ENCODE peak calls at places on chromosomes 7 and 10, in ten cellular contexts. One of them, this sample, is unnamed.

GRCh38 chr7:1767524-1767923 is 97.4 kb downstream of the ELFN1 start:
- DNase-seq in GM12865: no peak
- DNase-seq in lung microvascular endothelial cell: no peak
- DNase-seq in HT-29: no peak
- DNase-seq in amygdala: no peak
- DNase-seq in ELF-1: no peak
- DNase-seq in RWPE1: no peak
- DNase-seq in pancreas: no peak
- DNase-seq in effector CD4-positive, alpha-beta T cell: no peak
- DNase-seq in NCI-H446: no peak
- DNase-seq in this sample: no peak

GRCh38 chr7:107007004-107007891 is 37.3 kb upstream of the PRKAR2B start:
- DNase-seq in lung microvascular endothelial cell: no peak
- DNase-seq in HT-29: no peak
- DNase-seq in ELF-1: no peak
- DNase-seq in RWPE1: no peak
- DNase-seq in GM12865: no peak
- DNase-seq in effector CD4-positive, alpha-beta T cell: no peak
- DNase-seq in amygdala: no peak
- DNase-seq in NCI-H446: no peak
- DNase-seq in pancreas: no peak
- DNase-seq in this sample: no peak

GRCh38 chr10:71302874-71303568 is 16.0 kb upstream of the SLC29A3 start:
- DNase-seq in lung microvascular endothelial cell: peak
- DNase-seq in amygdala: no peak
- DNase-seq in pancreas: no peak
- DNase-seq in effector CD4-positive, alpha-beta T cell: no peak
- DNase-seq in HT-29: peak
- DNase-seq in GM12865: peak
- DNase-seq in ELF-1: no peak
- DNase-seq in NCI-H446: peak
- DNase-seq in RWPE1: peak
- DNase-seq in this sample: no peak

GRCh38 chr7:70595741-70596574 is 536.0 kb upstream of the GALNT17 start:
- DNase-seq in lung microvascular endothelial cell: no peak
- DNase-seq in GM12865: peak
- DNase-seq in NCI-H446: no peak
- DNase-seq in HT-29: peak
- DNase-seq in RWPE1: no peak
- DNase-seq in pancreas: no peak
- DNase-seq in ELF-1: peak
- DNase-seq in effector CD4-positive, alpha-beta T cell: no peak
- DNase-seq in amygdala: no peak
- DNase-seq in this sample: no peak

GRCh38 chr7:32958046-32959025 is 1.1 kb downstream of the FKBP9 start:
- DNase-seq in effector CD4-positive, alpha-beta T cell: no peak
- DNase-seq in HT-29: peak
- DNase-seq in GM12865: no peak
- DNase-seq in RWPE1: peak
- DNase-seq in NCI-H446: no peak
- DNase-seq in lung microvascular endothelial cell: peak
- DNase-seq in amygdala: no peak
- DNase-seq in pancreas: peak
- DNase-seq in ELF-1: peak
- DNase-seq in this sample: no peak

GRCh38 chr7:76364198-76364584 is 5.4 kb upstream of the YWHAG start:
- DNase-seq in RWPE1: peak
- DNase-seq in HT-29: no peak
- DNase-seq in lung microvascular endothelial cell: peak
- DNase-seq in GM12865: peak
- DNase-seq in NCI-H446: no peak
- DNase-seq in amygdala: no peak
- DNase-seq in pancreas: no peak
- DNase-seq in effector CD4-positive, alpha-beta T cell: no peak
- DNase-seq in ELF-1: no peak
- DNase-seq in this sample: no peak

GRCh38 chr10:86027346-86027745 is 339.2 kb downstream of the GRID1 start:
- DNase-seq in effector CD4-positive, alpha-beta T cell: no peak
- DNase-seq in GM12865: no peak
- DNase-seq in RWPE1: no peak
- DNase-seq in ELF-1: no peak
- DNase-seq in amygdala: no peak
- DNase-seq in HT-29: no peak
- DNase-seq in NCI-H446: no peak
- DNase-seq in lung microvascular endothelial cell: no peak
- DNase-seq in pancreas: no peak
- DNase-seq in this sample: no peak

GRCh38 chr10:132205650-132206376 is 19.1 kb downstream of the DPYSL4 start:
- DNase-seq in GM12865: no peak
- DNase-seq in lung microvascular endothelial cell: no peak
- DNase-seq in RWPE1: no peak
- DNase-seq in amygdala: no peak
- DNase-seq in ELF-1: no peak
- DNase-seq in pancreas: no peak
- DNase-seq in effector CD4-positive, alpha-beta T cell: no peak
- DNase-seq in HT-29: no peak
- DNase-seq in NCI-H446: no peak
- DNase-seq in this sample: no peak

GRCh38 chr10:31896972-31897384 is 31.7 kb downstream of the ARHGAP12 start:
- DNase-seq in lung microvascular endothelial cell: peak
- DNase-seq in GM12865: no peak
- DNase-seq in ELF-1: peak
- DNase-seq in effector CD4-positive, alpha-beta T cell: no peak
- DNase-seq in amygdala: no peak
- DNase-seq in NCI-H446: no peak
- DNase-seq in HT-29: no peak
- DNase-seq in pancreas: no peak
- DNase-seq in RWPE1: peak
- DNase-seq in this sample: no peak

GRCh38 chr7:116780521-116780920 is 81.9 kb upstream of the CAPZA2 start:
- DNase-seq in GM12865: no peak
- DNase-seq in RWPE1: no peak
- DNase-seq in lung microvascular endothelial cell: no peak
- DNase-seq in effector CD4-positive, alpha-beta T cell: no peak
- DNase-seq in amygdala: no peak
- DNase-seq in HT-29: no peak
- DNase-seq in NCI-H446: no peak
- DNase-seq in ELF-1: no peak
- DNase-seq in pancreas: peak
- DNase-seq in this sample: no peak

GRCh38 chr10:122216047-122216446 is 55.0 kb upstream of the BTBD16 start:
- DNase-seq in GM12865: no peak
- DNase-seq in HT-29: no peak
- DNase-seq in NCI-H446: no peak
- DNase-seq in ELF-1: no peak
- DNase-seq in pancreas: no peak
- DNase-seq in lung microvascular endothelial cell: no peak
- DNase-seq in effector CD4-positive, alpha-beta T cell: no peak
- DNase-seq in RWPE1: no peak
- DNase-seq in amygdala: no peak
- DNase-seq in this sample: no peak

GRCh38 chr7:101911800-101912705 is 94.6 kb downstream of the CUX1 start:
- DNase-seq in GM12865: no peak
- DNase-seq in NCI-H446: no peak
- DNase-seq in pancreas: no peak
- DNase-seq in HT-29: no peak
- DNase-seq in RWPE1: no peak
- DNase-seq in amygdala: no peak
- DNase-seq in effector CD4-positive, alpha-beta T cell: no peak
- DNase-seq in lung microvascular endothelial cell: no peak
- DNase-seq in ELF-1: no peak
- DNase-seq in this sample: no peak

GRCh38 chr7:135979674-135980660 is 2.8 kb upstream of the MTPN start:
- DNase-seq in GM12865: peak
- DNase-seq in ELF-1: no peak
- DNase-seq in amygdala: no peak
- DNase-seq in lung microvascular endothelial cell: peak
- DNase-seq in NCI-H446: no peak
- DNase-seq in pancreas: no peak
- DNase-seq in effector CD4-positive, alpha-beta T cell: no peak
- DNase-seq in RWPE1: no peak
- DNase-seq in HT-29: no peak
- DNase-seq in this sample: no peak

GRCh38 chr10:104582604-104582951 is 58.5 kb upstream of the SORCS3 start:
- DNase-seq in RWPE1: peak
- DNase-seq in pancreas: no peak
- DNase-seq in ELF-1: peak
- DNase-seq in GM12865: peak
- DNase-seq in HT-29: no peak
- DNase-seq in NCI-H446: no peak
- DNase-seq in effector CD4-positive, alpha-beta T cell: no peak
- DNase-seq in lung microvascular endothelial cell: no peak
- DNase-seq in amygdala: no peak
- DNase-seq in this sample: peak

GRCh38 chr10:125010362-125010761 is 68.4 kb downstream of the ZRANB1 start:
- DNase-seq in effector CD4-positive, alpha-beta T cell: no peak
- DNase-seq in RWPE1: no peak
- DNase-seq in ELF-1: no peak
- DNase-seq in pancreas: no peak
- DNase-seq in lung microvascular endothelial cell: no peak
- DNase-seq in GM12865: no peak
- DNase-seq in HT-29: no peak
- DNase-seq in NCI-H446: no peak
- DNase-seq in amygdala: no peak
- DNase-seq in this sample: no peak

GRCh38 chr7:69526570-69526969 is 71.7 kb upstream of the AUTS2 start:
- DNase-seq in HT-29: no peak
- DNase-seq in ELF-1: no peak
- DNase-seq in GM12865: no peak
- DNase-seq in pancreas: no peak
- DNase-seq in effector CD4-positive, alpha-beta T cell: no peak
- DNase-seq in RWPE1: no peak
- DNase-seq in NCI-H446: no peak
- DNase-seq in amygdala: no peak
- DNase-seq in lung microvascular endothelial cell: no peak
- DNase-seq in this sample: no peak

GRCh38 chr10:83983578-83984255 is 155.6 kb upstream of the GHITM start:
- DNase-seq in GM12865: peak
- DNase-seq in HT-29: peak
- DNase-seq in pancreas: no peak
- DNase-seq in effector CD4-positive, alpha-beta T cell: no peak
- DNase-seq in ELF-1: peak
- DNase-seq in lung microvascular endothelial cell: peak
- DNase-seq in NCI-H446: no peak
- DNase-seq in amygdala: no peak
- DNase-seq in RWPE1: peak
- DNase-seq in this sample: no peak

GRCh38 chr7:138460176-138460648 is at the start of gene TRIM24:
- DNase-seq in RWPE1: peak
- DNase-seq in pancreas: no peak
- DNase-seq in effector CD4-positive, alpha-beta T cell: peak
- DNase-seq in amygdala: no peak
- DNase-seq in ELF-1: no peak
- DNase-seq in NCI-H446: no peak
- DNase-seq in HT-29: no peak
- DNase-seq in GM12865: no peak
- DNase-seq in lung microvascular endothelial cell: no peak
- DNase-seq in this sample: no peak

GRCh38 chr7:18166002-18166401 is 138.4 kb upstream of the PRPS1L1 start:
- DNase-seq in HT-29: no peak
- DNase-seq in lung microvascular endothelial cell: no peak
- DNase-seq in amygdala: no peak
- DNase-seq in pancreas: no peak
- DNase-seq in RWPE1: no peak
- DNase-seq in effector CD4-positive, alpha-beta T cell: no peak
- DNase-seq in NCI-H446: no peak
- DNase-seq in ELF-1: no peak
- DNase-seq in GM12865: no peak
- DNase-seq in this sample: no peak

GRCh38 chr10:33501161-33501560 is 166.7 kb upstream of the NRP1 start:
- DNase-seq in amygdala: no peak
- DNase-seq in effector CD4-positive, alpha-beta T cell: no peak
- DNase-seq in RWPE1: no peak
- DNase-seq in NCI-H446: no peak
- DNase-seq in lung microvascular endothelial cell: no peak
- DNase-seq in pancreas: no peak
- DNase-seq in HT-29: no peak
- DNase-seq in GM12865: no peak
- DNase-seq in ELF-1: no peak
- DNase-seq in this sample: no peak

GRCh38 chr7:150973571-150974451 is 4.3 kb downstream of the KCNH2 start:
- DNase-seq in lung microvascular endothelial cell: no peak
- DNase-seq in RWPE1: no peak
- DNase-seq in NCI-H446: no peak
- DNase-seq in HT-29: peak
- DNase-seq in effector CD4-positive, alpha-beta T cell: no peak
- DNase-seq in amygdala: no peak
- DNase-seq in ELF-1: no peak
- DNase-seq in pancreas: no peak
- DNase-seq in GM12865: no peak
- DNase-seq in this sample: no peak

GRCh38 chr7:123647106-123647730 is 8.4 kb upstream of the LMOD2 start:
- DNase-seq in lung microvascular endothelial cell: no peak
- DNase-seq in GM12865: no peak
- DNase-seq in effector CD4-positive, alpha-beta T cell: no peak
- DNase-seq in HT-29: no peak
- DNase-seq in pancreas: no peak
- DNase-seq in amygdala: no peak
- DNase-seq in NCI-H446: no peak
- DNase-seq in ELF-1: no peak
- DNase-seq in RWPE1: no peak
- DNase-seq in this sample: no peak

GRCh38 chr10:102072867-102073527 is 7.8 kb downstream of the HPS6 start:
- DNase-seq in pancreas: peak
- DNase-seq in NCI-H446: peak
- DNase-seq in effector CD4-positive, alpha-beta T cell: peak
- DNase-seq in lung microvascular endothelial cell: peak
- DNase-seq in GM12865: peak
- DNase-seq in amygdala: no peak
- DNase-seq in ELF-1: peak
- DNase-seq in RWPE1: peak
- DNase-seq in HT-29: peak
- DNase-seq in this sample: no peak

GRCh38 chr7:91847881-91848599 is 32.5 kb downstream of the MTERF1 start:
- DNase-seq in ELF-1: no peak
- DNase-seq in RWPE1: no peak
- DNase-seq in GM12865: no peak
- DNase-seq in HT-29: no peak
- DNase-seq in lung microvascular endothelial cell: no peak
- DNase-seq in amygdala: no peak
- DNase-seq in NCI-H446: no peak
- DNase-seq in effector CD4-positive, alpha-beta T cell: no peak
- DNase-seq in pancreas: no peak
- DNase-seq in this sample: no peak

GRCh38 chr10:60828489-60828852 is 50.2 kb downstream of the CDK1 start:
- DNase-seq in NCI-H446: no peak
- DNase-seq in amygdala: no peak
- DNase-seq in ELF-1: no peak
- DNase-seq in GM12865: no peak
- DNase-seq in lung microvascular endothelial cell: peak
- DNase-seq in HT-29: no peak
- DNase-seq in pancreas: no peak
- DNase-seq in RWPE1: no peak
- DNase-seq in effector CD4-positive, alpha-beta T cell: no peak
- DNase-seq in this sample: no peak

GRCh38 chr7:96407427-96407826 is 85.5 kb upstream of the SLC25A13 start:
- DNase-seq in pancreas: no peak
- DNase-seq in NCI-H446: no peak
- DNase-seq in lung microvascular endothelial cell: peak
- DNase-seq in HT-29: no peak
- DNase-seq in RWPE1: no peak
- DNase-seq in amygdala: no peak
- DNase-seq in effector CD4-positive, alpha-beta T cell: no peak
- DNase-seq in ELF-1: no peak
- DNase-seq in GM12865: no peak
- DNase-seq in this sample: no peak

GRCh38 chr10:122504551-122504950 is 43.2 kb downstream of the HTRA1 start:
- DNase-seq in HT-29: no peak
- DNase-seq in GM12865: no peak
- DNase-seq in pancreas: peak
- DNase-seq in lung microvascular endothelial cell: peak
- DNase-seq in ELF-1: no peak
- DNase-seq in NCI-H446: peak
- DNase-seq in RWPE1: peak
- DNase-seq in amygdala: peak
- DNase-seq in effector CD4-positive, alpha-beta T cell: no peak
- DNase-seq in this sample: no peak

GRCh38 chr7:104767826-104768536 is 246.0 kb upstream of the KMT2E start:
- DNase-seq in pancreas: no peak
- DNase-seq in RWPE1: no peak
- DNase-seq in amygdala: no peak
- DNase-seq in HT-29: no peak
- DNase-seq in GM12865: no peak
- DNase-seq in ELF-1: no peak
- DNase-seq in effector CD4-positive, alpha-beta T cell: no peak
- DNase-seq in lung microvascular endothelial cell: no peak
- DNase-seq in NCI-H446: no peak
- DNase-seq in this sample: no peak

This sample was measured in vagina.